ENCODE peak calls at places on chromosomes 4 and X, in eight cellular contexts. A, Q, I, K, S, W, X and V are unnamed samples.

GRCh38 chr4:40980318-40980883 is 230.6 kb downstream of the NSUN7 start:
- DNase-seq in K (no peak), W (no peak), A (no peak), Q (no peak), X (no peak), S (peak; percentile 54), I (no peak), V (no peak)

GRCh38 chr4:165005352-165005751 is 26.4 kb upstream of the TRIM60 start:
- DNase-seq in S (no peak), I (no peak), Q (no peak), W (no peak), X (no peak), K (no peak), A (no peak), V (no peak)

GRCh38 chrX:48794993-48795501 is 6.8 kb upstream of the HDAC6 start:
- DNase-seq in Q (no peak), K (peak; percentile 3), S (no peak), W (peak; percentile 47), I (no peak), A (peak; percentile 61), X (no peak), V (no peak)

GRCh38 chrX:275967-276587 is 5.1 kb upstream of the PLCXD1 start:
- DNase-seq in W (peak; percentile 37), A (peak; percentile 82), K (no peak), I (no peak), Q (peak; percentile 86), S (peak; percentile 87), X (peak; percentile 93), V (peak; percentile 59)

GRCh38 chrX:24395775-24396174 is 35.3 kb downstream of the SUPT20HL1 start:
- DNase-seq in W (peak; percentile 82), K (peak; percentile 47), S (peak; percentile 78), Q (no peak), I (no peak), X (no peak), A (peak; percentile 88), V (no peak)

GRCh38 chr4:109033993-109034392 is 268.5 kb downstream of the COL25A1 start:
- DNase-seq in X (no peak), K (no peak), A (no peak), S (no peak), W (no peak), Q (no peak), I (no peak), V (no peak)

GRCh38 chr4:102625232-102625930 is 124.2 kb downstream of the NFKB1 start:
- DNase-seq in S (peak; percentile 29), X (no peak), A (peak; percentile 47), W (peak; percentile 54), Q (no peak), K (no peak), I (no peak), V (no peak)

GRCh38 chr4:77152421-77152820 is 4.6 kb upstream of the CCNG2 start:
- DNase-seq in X (no peak), S (peak; percentile 38), W (peak; percentile 69), K (no peak), A (peak; percentile 55), I (no peak), Q (no peak), V (no peak)

GRCh38 chr4:40613456-40613855 is 16.2 kb downstream of the RBM47 start:
- DNase-seq in K (peak; percentile 16), A (no peak), Q (no peak), I (no peak), X (no peak), W (peak; percentile 79), S (no peak), V (no peak)

GRCh38 chr4:51906167-51906647 is 63.3 kb downstream of the DCUN1D4 start:
- DNase-seq in W (peak; percentile 47), X (no peak), Q (no peak), A (peak; percentile 33), S (no peak), K (no peak), I (no peak), V (no peak)

GRCh38 chr4:174926958-174927357 is 8.8 kb downstream of the ADAM29 start:
- DNase-seq in W (no peak), X (no peak), K (no peak), I (no peak), S (no peak), A (no peak), Q (no peak), V (no peak)

GRCh38 chr4:26217961-26218676 is 102.7 kb upstream of the RBPJ start:
- DNase-seq in K (no peak), S (no peak), A (no peak), W (no peak), Q (no peak), I (no peak), X (no peak), V (no peak)

GRCh38 chr4:173247316-173247715 is 78.7 kb downstream of the GALNT7 start:
- DNase-seq in K (no peak), I (no peak), X (no peak), A (no peak), Q (no peak), S (no peak), W (no peak), V (no peak)

GRCh38 chr4:153728660-153729059 is 31.2 kb downstream of the RNF175 start:
- DNase-seq in K (no peak), Q (no peak), A (no peak), S (no peak), I (no peak), X (no peak), W (no peak), V (no peak)

GRCh38 chrX:45138525-45138924 is 62.2 kb downstream of the DIPK2B start:
- DNase-seq in A (no peak), K (no peak), Q (no peak), S (no peak), I (no peak), W (no peak), X (no peak), V (no peak)

GRCh38 chr4:145772347-145772746 is 92.4 kb downstream of the C4orf51 start:
- DNase-seq in W (no peak), Q (no peak), A (no peak), S (no peak), X (no peak), K (no peak), I (no peak), V (no peak)

GRCh38 chr4:170026253-170026991 is at the start of gene MFAP3L:
- DNase-seq in A (peak; percentile 96), I (peak; percentile 97), X (no peak), Q (peak; percentile 91), S (peak; percentile 97), K (peak; percentile 63), W (peak; percentile 84), V (peak; percentile 95)

GRCh38 chr4:7539659-7540058 is 104.9 kb upstream of the PSAPL1 start:
- DNase-seq in I (no peak), Q (no peak), X (no peak), A (peak; percentile 23), W (no peak), S (peak; percentile 29), K (no peak), V (no peak)

GRCh38 chr4:1002131-1002630 is 9.0 kb upstream of the SLC26A1 start:
- DNase-seq in K (no peak), S (peak; percentile 59), X (no peak), Q (no peak), I (no peak), A (peak; percentile 82), W (no peak), V (no peak)

GRCh38 chr4:150305995-150306394 is 227.8 kb downstream of the DCLK2 start:
- DNase-seq in I (no peak), Q (no peak), X (no peak), S (no peak), A (no peak), W (peak; percentile 55), K (no peak), V (no peak)

GRCh38 chr4:128385683-128386304 is 98.2 kb upstream of the PGRMC2 start:
- DNase-seq in S (no peak), I (no peak), A (no peak), X (no peak), Q (no peak), K (no peak), W (peak; percentile 80), V (no peak)

GRCh38 chr4:763922-764321 is 58.3 kb downstream of the PCGF3 start:
- DNase-seq in W (no peak), K (no peak), X (no peak), Q (no peak), I (no peak), A (no peak), S (no peak), V (no peak)

GRCh38 chrX:40154229-40154852 is 56.6 kb upstream of the BCOR start:
- DNase-seq in I (no peak), S (peak; percentile 85), X (no peak), A (peak; percentile 73), W (no peak), Q (peak; percentile 57), K (no peak), V (peak; percentile 73)
- TF ChIP-seq CTCF in I (no peak), S (no peak), X (peak; percentile 3), A (no peak), W (no peak), Q (no peak), K (no peak), V (no peak)

DNA sequence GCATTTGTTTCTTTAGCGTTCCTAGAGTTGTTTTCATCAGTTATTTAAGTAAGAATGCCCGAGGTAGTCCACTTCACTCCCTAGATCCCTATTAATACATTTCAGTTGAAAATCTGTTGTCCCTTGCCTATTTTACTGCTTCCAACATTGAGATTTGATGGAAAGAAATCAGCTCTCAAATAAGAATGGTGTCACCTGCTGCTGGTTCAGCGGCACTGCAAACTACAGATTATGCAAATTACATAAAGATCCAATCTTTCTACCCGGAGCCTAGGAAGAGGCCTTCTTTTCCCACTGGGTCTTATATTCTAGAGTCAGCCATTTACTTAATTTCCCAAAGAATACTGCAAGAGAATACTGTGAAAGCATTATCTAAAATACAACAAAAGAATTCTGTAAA is 597.6 kb upstream of the MAGEB2 start:
- DNase-seq in I (no peak), W (no peak), X (no peak), A (no peak), S (peak; percentile 12), Q (no peak), K (no peak), V (no peak)
- TF ChIP-seq CTCF in I (no peak), W (peak; percentile 12), X (no peak), A (peak; percentile 20), S (peak; percentile 28), Q (peak; percentile 12), K (peak; percentile 9), V (no peak)

GRCh38 chrX:131734621-131735020 is 190.7 kb downstream of the OR13H1 start:
- DNase-seq in Q (no peak), S (no peak), X (no peak), W (peak; percentile 81), K (no peak), A (no peak), I (peak; percentile 49), V (no peak)
- TF ChIP-seq CTCF in Q (no peak), S (no peak), X (peak; percentile 38), W (peak; percentile 44), K (no peak), A (no peak), I (no peak), V (no peak)

GRCh38 chrX:67564475-67564874 is 20.7 kb downstream of the AR start:
- DNase-seq in S (no peak), W (no peak), K (no peak), Q (no peak), X (no peak), A (no peak), I (no peak), V (no peak)

GRCh38 chrX:67558267-67558666 is 14.4 kb downstream of the AR start:
- DNase-seq in I (no peak), S (no peak), A (no peak), Q (no peak), X (no peak), K (no peak), W (no peak), V (no peak)

GRCh38 chrX:67568769-67569168 is 24.9 kb downstream of the AR start:
- DNase-seq in Q (no peak), S (no peak), W (no peak), X (no peak), I (no peak), K (no peak), A (peak; percentile 38), V (no peak)

GRCh38 chrX:67563469-67564448 is 19.9 kb downstream of the AR start:
- DNase-seq in I (no peak), A (peak; percentile 8), S (no peak), W (peak; percentile 52), K (no peak), X (no peak), Q (no peak), V (no peak)
- TF ChIP-seq CTCF in I (no peak), A (no peak), S (no peak), W (no peak), K (no peak), X (no peak), Q (no peak), V (no peak)